ENCODE peak calls at places on chromosome 11, in six cellular contexts. U, C, S, Y, W and T are unnamed samples.
A peak's percentile ranks its signal among the peaks of the same experiment; 100 is the strongest.

GRCh38 chr11:46801694-46802093 is 44.4 kb downstream of the CKAP5 start:
- DNase-seq in U (no peak), C (no peak), S (no peak), Y (no peak), W (no peak), T (no peak)

GRCh38 chr11:114345575-114346222 is 49.5 kb downstream of the NNMT start:
- DNase-seq in U (no peak), C (no peak), S (no peak), Y (no peak), W (no peak), T (no peak)

GRCh38 chr11:115527534-115528125 is 23.4 kb upstream of the CADM1 start:
- DNase-seq in U (no peak), C (no peak), S (no peak), Y (no peak), W (no peak), T (no peak)

GRCh38 chr11:9228086-9228485 is 37.1 kb downstream of the DENND5A start:
- DNase-seq in U (no peak), C (no peak), S (no peak), Y (no peak), W (no peak), T (no peak)

GRCh38 chr11:134655189-134655937 is 243.3 kb upstream of the B3GAT1 start:
- DNase-seq in U (no peak), C (no peak), S (no peak), Y (no peak), W (no peak), T (no peak)

GRCh38 chr11:120198787-120199469 is 11.9 kb upstream of the OAF start:
- DNase-seq in U (no peak), C (no peak), S (no peak), Y (no peak), W (no peak), T (no peak)

GRCh38 chr11:106853850-106854401 is 164.3 kb downstream of the GUCY1A2 start:
- DNase-seq in U (no peak), C (no peak), S (no peak), Y (peak; percentile 25), W (no peak), T (no peak)

GRCh38 chr11:16403448-16403803 is 47.1 kb upstream of the SOX6 start:
- DNase-seq in U (no peak), C (no peak), S (no peak), Y (no peak), W (no peak), T (no peak)

GRCh38 chr11:124643605-124644425 is 21.2 kb downstream of the TBRG1 start:
- DNase-seq in U (no peak), C (no peak), S (no peak), Y (no peak), W (no peak), T (no peak)

GRCh38 chr11:59615132-59615636 is 390 bp downstream of the OSBP start:
- DNase-seq in U (peak; percentile 30), C (peak; percentile 13), S (peak; percentile 24), Y (peak; percentile 87), W (peak; percentile 83), T (peak; percentile 45)

GRCh38 chr11:104343578-104343977 is 179.6 kb upstream of the PDGFD start:
- DNase-seq in U (no peak), C (no peak), S (peak; percentile 31), Y (no peak), W (no peak), T (no peak)

GRCh38 chr11:81995907-81996306 is 737.8 kb downstream of the FAM181B start:
- DNase-seq in U (no peak), C (no peak), S (no peak), Y (no peak), W (no peak), T (no peak)

GRCh38 chr11:111376453-111376871 is 2.6 kb downstream of the POU2AF1 start:
- DNase-seq in U (no peak), C (no peak), S (no peak), Y (no peak), W (no peak), T (no peak)

GRCh38 chr11:7690648-7691047 is 15.6 kb downstream of the OVCH2 start:
- DNase-seq in U (no peak), C (no peak), S (no peak), Y (no peak), W (no peak), T (no peak)

GRCh38 chr11:119991022-119991404 is 146.9 kb downstream of the TRIM29 start:
- DNase-seq in U (no peak), C (no peak), S (no peak), Y (no peak), W (no peak), T (no peak)

GRCh38 chr11:57638811-57639320 is 10.8 kb downstream of the YPEL4 start:
- DNase-seq in U (no peak), C (no peak), S (no peak), Y (peak; percentile 70), W (no peak), T (no peak)

GRCh38 chr11:16902979-16903378 is 111.2 kb downstream of the PLEKHA7 start:
- DNase-seq in U (no peak), C (no peak), S (no peak), Y (no peak), W (no peak), T (no peak)

GRCh38 chr11:65868076-65868667 is 4.4 kb downstream of the EFEMP2 start:
- DNase-seq in U (peak; percentile 18), C (no peak), S (no peak), Y (peak; percentile 70), W (peak; percentile 47), T (no peak)

GRCh38 chr11:121514401-121514981 is 61.7 kb upstream of the SORL1-AS1 start:
- DNase-seq in U (no peak), C (no peak), S (no peak), Y (no peak), W (no peak), T (no peak)

GRCh38 chr11:92443109-92443508 is 218.5 kb downstream of the FAT3 start:
- DNase-seq in U (no peak), C (no peak), S (no peak), Y (no peak), W (no peak), T (no peak)

GRCh38 chr11:130188047-130188446 is 28.5 kb downstream of the ST14 start:
- DNase-seq in U (no peak), C (no peak), S (no peak), Y (no peak), W (no peak), T (no peak)
- H3K4me3 ChIP-seq in U (no peak overlapping the region), C (no peak overlapping the region), S (no peak overlapping the region), Y (no peak overlapping the region), W (no peak overlapping the region), T (no peak overlapping the region)

GRCh38 chr11:60680455-60681119 is 18.8 kb upstream of the MS4A8 start:
- DNase-seq in U (no peak), C (no peak), S (no peak), Y (no peak), W (no peak), T (no peak)
- H3K9me3 ChIP-seq in U (peaks cover 46% of the 10 kb centered on the region), C (peaks cover 2% of the 10 kb centered on the region), S (peaks cover 8% of the 10 kb centered on the region), Y (no peaks in the 10 kb centered on the region), W (peaks cover 17% of the 10 kb centered on the region), T (no peaks in the 10 kb centered on the region)

DNA sequence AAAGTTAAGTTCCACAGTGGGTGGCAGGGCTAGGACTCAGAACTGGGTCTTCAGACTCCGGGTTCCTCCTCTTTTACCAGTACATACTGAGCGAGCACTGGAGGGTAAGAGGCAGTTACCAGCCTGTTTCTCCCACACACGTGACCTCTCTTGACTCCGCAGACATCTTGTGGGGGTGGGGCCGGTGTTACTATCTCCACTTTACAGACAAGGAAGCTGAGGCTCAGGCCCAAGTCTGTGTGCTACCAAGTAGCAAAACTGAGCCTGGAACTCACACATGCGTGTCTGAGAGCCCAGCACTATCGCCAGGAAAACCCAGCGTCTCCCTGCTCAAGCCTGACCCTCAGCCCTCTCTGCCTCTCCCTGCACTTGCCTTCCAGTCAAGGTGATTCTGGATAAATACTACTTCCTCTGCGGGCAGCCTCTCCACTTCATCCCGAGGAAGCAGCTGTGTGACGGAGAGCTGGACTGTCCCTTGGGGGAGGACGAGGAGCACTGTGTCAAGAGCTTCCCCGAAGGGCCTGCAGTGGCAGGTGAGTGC is 16.0 kb upstream of the SMIM35 start:
- DNase-seq in U (no peak), C (no peak), S (no peak), Y (no peak), W (no peak), T (no peak)
- H3K4me1 ChIP-seq in U (peaks cover 20% of the 10 kb centered on the region), C (no peaks in the 10 kb centered on the region), S (no peaks in the 10 kb centered on the region), Y (no peaks in the 10 kb centered on the region), W (no peaks in the 10 kb centered on the region), T (peaks cover 13% of the 10 kb centered on the region)

DNA sequence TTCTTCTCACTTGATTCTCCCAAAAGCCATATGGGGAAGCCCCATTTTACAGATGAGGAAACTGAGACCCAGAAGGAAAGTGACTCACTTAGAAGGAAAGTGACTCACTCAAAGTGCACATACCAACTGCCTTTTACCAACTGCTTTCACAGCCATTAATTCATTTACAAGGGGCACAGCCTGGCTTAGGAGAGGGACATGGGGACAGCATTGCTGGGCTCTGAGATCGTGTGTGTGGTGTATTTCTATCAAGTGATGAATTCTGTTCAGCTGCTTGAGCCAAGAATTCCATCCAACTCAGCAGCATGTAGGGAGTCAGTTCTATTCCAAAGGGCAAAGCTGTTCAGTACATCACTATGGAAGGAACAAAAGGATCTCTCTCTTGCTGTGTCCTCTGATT is 23.5 kb upstream of the PAK1 start:
- DNase-seq in U (no peak), C (no peak), S (no peak), Y (no peak), W (no peak), T (no peak)
- H3K4me3 ChIP-seq in U (no peak overlapping the region), C (no peak overlapping the region), S (no peak overlapping the region), Y (no peak overlapping the region), W (no peak overlapping the region), T (no peak overlapping the region)

GRCh38 chr11:33474866-33475265 is 217.7 kb downstream of the HIPK3 start:
- DNase-seq in U (no peak), C (no peak), S (no peak), Y (no peak), W (no peak), T (no peak)

GRCh38 chr11:33476945-33477584 is 219.9 kb downstream of the HIPK3 start:
- DNase-seq in U (no peak), C (no peak), S (no peak), Y (no peak), W (no peak), T (no peak)

GRCh38 chr11:33475999-33476398 is 218.8 kb downstream of the HIPK3 start:
- DNase-seq in U (no peak), C (no peak), S (no peak), Y (no peak), W (no peak), T (no peak)

DNA sequence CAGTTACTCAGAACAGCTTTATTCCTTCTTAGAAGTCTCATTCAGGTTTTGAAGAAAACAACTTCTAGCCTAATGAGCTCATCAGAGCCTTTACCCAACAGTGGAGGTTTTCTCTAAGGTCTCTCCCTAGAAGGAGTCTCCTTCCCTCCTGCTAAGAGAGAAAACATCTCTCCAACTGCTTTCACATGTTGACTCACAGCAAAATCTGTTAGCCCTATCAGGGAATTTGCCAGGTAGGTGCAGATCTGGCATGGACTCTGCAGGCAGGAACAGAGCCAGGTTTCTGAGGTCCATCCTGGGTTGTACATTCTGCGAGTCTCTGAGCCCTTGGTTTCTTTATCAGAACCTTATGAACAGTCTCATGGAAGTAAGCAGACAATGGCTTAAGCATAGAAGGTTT is 214.4 kb downstream of the HIPK3 start:
- DNase-seq in U (no peak), C (no peak), S (no peak), Y (no peak), W (no peak), T (no peak)
- H3K9me3 ChIP-seq in U (peaks cover 6% of the 10 kb centered on the region), C (no peaks in the 10 kb centered on the region), S (no peaks in the 10 kb centered on the region), Y (no peaks in the 10 kb centered on the region), W (no peaks in the 10 kb centered on the region), T (no peaks in the 10 kb centered on the region)

GRCh38 chr11:809287-810039 is at the start of gene RPLP2:
- DNase-seq in U (peak; percentile 99), C (peak; percentile 97), S (peak; percentile 93), Y (peak; percentile 99), W (peak; percentile 99), T (peak; percentile 97)
- H3K4me1 ChIP-seq in U (peaks cover 54% of the 10 kb centered on the region), C (peaks cover 49% of the 10 kb centered on the region), S (peaks cover 19% of the 10 kb centered on the region), Y (peaks cover 14% of the 10 kb centered on the region), W (peaks cover 40% of the 10 kb centered on the region), T (peaks cover 38% of the 10 kb centered on the region)